ENCODE peak calls at places on chromosomes 12 and 14, in four cellular contexts. S, Q, M and B are unnamed samples.

GRCh38 chr14:84825481-84825880 is 704.5 kb upstream of the FLRT2 start:
- DNase-seq in S (no peak), Q (peak), M (no peak), B (no peak)

GRCh38 chr14:91417134-91417982 is at the start of gene CCDC88C:
- DNase-seq in S (peak), Q (no peak), M (peak), B (peak)

GRCh38 chr12:62659457-62660295 is 193.1 kb downstream of the MON2 start:
- DNase-seq in S (peak), Q (no peak), M (no peak), B (no peak)

GRCh38 chr12:93186131-93186530 is 191.6 kb upstream of the NUDT4 start:
- DNase-seq in S (no peak), Q (peak), M (no peak), B (no peak)

GRCh38 chr12:10612954-10613333 is 465 bp downstream of the MAGOHB start:
- DNase-seq in S (peak), Q (no peak), M (no peak), B (no peak)

GRCh38 chr14:74417201-74417600 is 8.8 kb downstream of the SYNDIG1L start:
- DNase-seq in S (no peak), Q (no peak), M (no peak), B (no peak)

GRCh38 chr14:54935958-54936357 is 33.3 kb upstream of the GCH1 start:
- DNase-seq in S (no peak), Q (peak), M (peak), B (no peak)

GRCh38 chr14:73755434-73756014 is 41.3 kb upstream of the PNMA1 start:
- DNase-seq in S (no peak), Q (no peak), M (no peak), B (no peak)

GRCh38 chr12:102343361-102344121 is 136.8 kb downstream of the IGF1 start:
- DNase-seq in S (peak), Q (peak), M (peak), B (no peak)

GRCh38 chr12:109888179-109889020 is 8.1 kb upstream of the GLTP start:
- DNase-seq in S (no peak), Q (peak), M (no peak), B (no peak)

GRCh38 chr14:55721353-55721752 is 141.3 kb downstream of the KTN1 start:
- DNase-seq in S (no peak), Q (peak), M (no peak), B (no peak)

GRCh38 chr14:26017270-26017669 is 580.6 kb downstream of the NOVA1 start:
- DNase-seq in S (no peak), Q (no peak), M (no peak), B (no peak)

GRCh38 chr12:94656556-94656955 is 6.2 kb upstream of the TMCC3 start:
- DNase-seq in S (no peak), Q (no peak), M (no peak), B (no peak)

GRCh38 chr12:53625373-53625945 is 723 bp downstream of the ATF7 start:
- DNase-seq in S (no peak), Q (no peak), M (no peak), B (no peak)

GRCh38 chr14:102015045-102015685 is 50.8 kb downstream of the DYNC1H1 start:
- DNase-seq in S (no peak), Q (peak), M (no peak), B (no peak)

GRCh38 chr14:104712881-104713734 is 10.9 kb upstream of the ADSS1 start:
- DNase-seq in S (no peak), Q (no peak), M (no peak), B (no peak)

GRCh38 chr12:65902504-65902903 is 78.2 kb downstream of the HMGA2 start:
- DNase-seq in S (no peak), Q (peak), M (no peak), B (no peak)

GRCh38 chr12:106584104-106585064 is 1.6 kb downstream of the RFX4 start:
- DNase-seq in S (peak), Q (no peak), M (no peak), B (no peak)

GRCh38 chr14:23930742-23931141 is 22.8 kb upstream of the DHRS4 start:
- DNase-seq in S (no peak), Q (peak), M (no peak), B (no peak)

GRCh38 chr12:112595415-112595814 is 176.7 kb downstream of the PTPN11 start:
- DNase-seq in S (no peak), Q (no peak), M (no peak), B (no peak)

GRCh38 chr12:92444763-92445162 is 258.0 kb upstream of the PLEKHG7 start:
- DNase-seq in S (no peak), Q (no peak), M (no peak), B (no peak)

GRCh38 chr14:99545574-99545973 is 58.4 kb downstream of the CCDC85C start:
- DNase-seq in S (no peak), Q (no peak), M (no peak), B (no peak)

GRCh38 chr12:95838125-95838524 is 20.6 kb upstream of the SNRPF start:
- DNase-seq in S (no peak), Q (peak), M (peak), B (no peak)

GRCh38 chr12:21413369-21414277 is 23.8 kb upstream of the PYROXD1 start:
- DNase-seq in S (no peak), Q (no peak), M (peak), B (no peak)

GRCh38 chr14:36454599-36455240 is 65.3 kb downstream of the NKX2-1 start:
- DNase-seq in S (peak), Q (no peak), M (peak), B (no peak)

GRCh38 chr14:36449903-36450302 is 70.1 kb downstream of the NKX2-1 start:
- DNase-seq in S (no peak), Q (no peak), M (no peak), B (no peak)

GRCh38 chr14:36451346-36452065 is 68.5 kb downstream of the NKX2-1 start:
- DNase-seq in S (no peak), Q (no peak), M (no peak), B (no peak)

GRCh38 chr14:36452850-36453249 is 67.2 kb downstream of the NKX2-1 start:
- DNase-seq in S (no peak), Q (no peak), M (no peak), B (no peak)

GRCh38 chr14:36450550-36450949 is 69.5 kb downstream of the NKX2-1 start:
- DNase-seq in S (no peak), Q (no peak), M (no peak), B (no peak)
- H3K27ac ChIP-seq in S (no peak), Q (no peak), M (no peak), B (no peak)

GRCh38 chr14:103058209-103059055 is 1.1 kb upstream of the CDC42BPB start:
- DNase-seq in S (no peak), Q (peak), M (no peak), B (peak)

GRCh38 chr14:103057028-103057371 is 349 bp downstream of the CDC42BPB start:
- DNase-seq in S (no peak), Q (no peak), M (no peak), B (peak)

GRCh38 chr14:103056322-103057027 is 874 bp downstream of the CDC42BPB start:
- DNase-seq in S (no peak), Q (peak), M (no peak), B (no peak)

GRCh38 chr14:103055693-103056092 is 1.7 kb downstream of the CDC42BPB start:
- DNase-seq in S (no peak), Q (peak), M (no peak), B (no peak)

DNA sequence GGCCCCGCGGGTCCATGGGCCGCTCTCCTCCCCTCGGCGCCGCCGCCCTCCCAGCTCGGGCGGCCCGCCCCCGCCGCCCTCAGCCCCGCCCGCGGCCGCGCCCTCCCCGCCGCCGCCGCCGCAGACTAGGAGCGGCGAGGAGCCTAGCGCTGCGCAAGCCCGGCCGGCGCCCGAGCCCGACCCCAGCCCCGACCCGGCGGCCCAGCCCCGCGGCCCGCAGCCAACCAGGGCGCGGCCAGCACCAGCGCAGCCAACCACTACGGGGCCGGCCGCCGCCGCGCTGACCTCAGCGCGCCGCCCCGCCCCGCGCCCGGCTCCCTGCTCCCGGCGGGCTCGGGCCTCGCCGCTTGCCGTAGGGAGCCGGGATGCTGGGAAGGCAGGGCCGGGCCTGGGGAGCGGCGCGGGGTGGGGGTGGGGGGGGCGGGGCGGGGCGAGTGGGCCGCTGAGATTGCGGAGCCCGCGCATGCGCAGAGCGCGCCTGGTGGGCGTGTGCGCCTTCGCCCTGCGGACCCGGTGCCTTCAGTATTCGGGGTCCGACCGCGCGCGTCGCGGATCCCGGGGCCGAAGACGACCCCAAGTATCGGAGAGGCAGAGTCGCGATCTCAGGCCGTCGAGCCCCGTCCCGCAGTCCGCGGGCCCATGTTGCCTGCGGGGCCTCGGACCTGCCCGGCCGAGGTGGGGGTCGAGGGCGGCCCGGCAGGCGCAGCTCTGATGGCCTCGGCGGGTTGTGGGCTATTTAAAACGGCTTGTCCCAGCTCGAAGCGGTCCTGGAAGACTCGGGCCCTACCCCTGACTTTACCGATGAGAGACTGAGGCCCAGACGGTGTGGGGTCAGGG is at the start of gene CDC42BPB:
- DNase-seq in S (peak), Q (peak), M (peak), B (peak)
- H3K4me3 ChIP-seq in S (peak), Q (peak), M (peak), B (peak)

DNA sequence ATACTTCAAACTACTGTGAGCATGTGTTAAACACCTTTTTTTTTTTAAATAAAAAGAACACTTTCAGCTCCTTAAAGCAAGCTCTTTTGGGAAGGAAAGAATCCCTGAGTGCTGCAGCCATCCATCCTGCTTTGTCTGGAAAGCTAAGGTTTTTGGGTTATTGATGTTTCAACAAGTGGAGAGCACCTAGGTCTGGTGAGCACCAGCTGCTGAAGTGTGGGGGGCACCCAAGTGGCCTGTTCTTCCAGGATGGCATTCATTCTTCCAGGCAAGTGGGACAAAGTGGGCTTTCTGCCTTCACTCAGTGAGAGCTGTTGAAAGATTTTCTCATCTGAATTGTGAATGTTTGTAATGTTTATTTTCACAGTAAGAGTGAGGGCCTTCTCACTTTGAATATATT is 49.9 kb downstream of the BORCS5 start:
- DNase-seq in S (no peak), Q (no peak), M (no peak), B (no peak)
- H3K27ac ChIP-seq in S (no peak), Q (no peak), M (peak), B (no peak)

DNA sequence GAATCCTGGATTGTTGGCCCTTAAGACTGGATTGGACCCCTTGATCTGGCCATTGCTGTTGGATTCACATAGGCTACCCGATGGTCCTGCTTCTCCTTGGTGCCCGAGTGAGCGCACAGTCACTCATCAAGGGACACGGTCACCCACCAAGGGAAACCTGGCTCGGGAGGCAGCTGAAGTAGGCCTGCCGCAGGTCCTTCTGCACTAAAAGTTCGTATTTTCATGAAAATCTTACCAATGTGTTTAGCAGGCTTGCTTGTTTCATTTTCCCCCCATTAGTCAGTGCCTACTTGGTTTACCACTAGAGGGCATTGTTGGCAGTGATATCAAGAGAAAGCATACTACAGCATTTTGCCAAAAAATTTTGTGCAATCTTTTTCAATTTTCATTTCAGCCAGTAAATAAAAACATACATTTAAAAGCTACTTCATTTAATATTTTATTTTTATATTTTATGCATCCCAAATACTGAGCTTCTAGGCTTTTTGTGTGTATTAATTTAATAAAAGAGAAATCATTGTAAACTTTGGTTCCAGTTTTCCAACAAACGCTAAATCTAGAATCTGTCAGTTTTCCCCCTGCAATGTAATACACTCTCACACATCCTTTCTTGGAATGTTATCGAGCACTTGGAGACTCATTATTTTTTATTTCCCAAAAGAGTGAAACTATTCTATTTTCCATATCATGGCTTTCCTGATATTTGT is 116.7 kb downstream of the LMNTD1 start:
- DNase-seq in S (peak), Q (peak), M (peak), B (no peak)
- H3K4me3 ChIP-seq in S (no peak), Q (peak), M (peak), B (peak)